ENCODE peak calls at places on chromosomes 4 and X, in six cellular contexts. D is iPS DF 6.9; V is heart right ventricle; W is upper lobe of right lung; T is effector memory CD4-positive, alpha-beta T cell; G is AG04450. Z is an unnamed sample.

GRCh38 chrX:128728943-128729342 is 676.7 kb upstream of the ACTRT1 start:
- DNase-seq in D (no peak), V (no peak), W (no peak), T (no peak), G (no peak), Z (no peak)

GRCh38 chr4:11427201-11427996 is 1.3 kb downstream of the HS3ST1 start:
- DNase-seq in D (no peak), V (no peak), W (no peak), T (no peak), G (no peak), Z (no peak)

GRCh38 chr4:65825121-65825520 is 154.8 kb upstream of the EPHA5 start:
- DNase-seq in D (no peak), V (no peak), W (no peak), T (no peak), G (no peak), Z (no peak)

GRCh38 chrX:126170715-126171114 is 4.6 kb upstream of the DCAF12L2 start:
- DNase-seq in D (no peak), V (no peak), W (no peak), T (no peak), G (no peak), Z (no peak)

GRCh38 chr4:42488114-42488513 is 90.8 kb downstream of the SHISA3 start:
- DNase-seq in D (no peak), V (no peak), W (no peak), T (no peak), G (no peak), Z (no peak)

GRCh38 chrX:45888518-45888917 is 656.7 kb downstream of the ZNF674 start:
- DNase-seq in D (no peak), V (no peak), W (no peak), T (no peak), G (no peak), Z (no peak)

GRCh38 chr4:77074961-77075855 is 581 bp downstream of the CCNI start:
- DNase-seq in D (no peak), V (peak; percentile 86), W (peak; percentile 90), T (peak; percentile 70), G (no peak), Z (no peak)

GRCh38 chr4:25386926-25387325 is 9.9 kb downstream of the ANAPC4 start:
- DNase-seq in D (no peak), V (no peak), W (no peak), T (no peak), G (no peak), Z (no peak)

GRCh38 chr4:102606261-102606660 is 105.1 kb downstream of the NFKB1 start:
- DNase-seq in D (no peak), V (no peak), W (no peak), T (no peak), G (no peak), Z (no peak)

GRCh38 chr4:82899339-82899738 is 1.2 kb upstream of the THAP9 start:
- DNase-seq in D (no peak), V (no peak), W (no peak), T (no peak), G (no peak), Z (no peak)

GRCh38 chrX:118847676-118848075 is 24.1 kb downstream of the ZCCHC12 start:
- DNase-seq in D (no peak), V (peak; percentile 12), W (no peak), T (no peak), G (no peak), Z (no peak)

GRCh38 chrX:17183566-17183965 is 191.4 kb upstream of the NHS start:
- DNase-seq in D (no peak), V (no peak), W (no peak), T (no peak), G (no peak), Z (no peak)

GRCh38 chr4:61294001-61294400 is 93.9 kb downstream of the ADGRL3 start:
- DNase-seq in D (no peak), V (no peak), W (no peak), T (no peak), G (no peak), Z (no peak)

GRCh38 chr4:10299601-10300000 is 157.6 kb downstream of the ZNF518B start:
- DNase-seq in D (no peak), V (no peak), W (no peak), T (no peak), G (no peak), Z (peak; percentile 34)

GRCh38 chr4:74004668-74005067 is 6.2 kb upstream of the CXCL5 start:
- DNase-seq in D (no peak), V (no peak), W (no peak), T (no peak), G (no peak), Z (no peak)

GRCh38 chr4:36256398-36256828 is 12.1 kb upstream of the ARAP2 start:
- DNase-seq in D (no peak), V (peak; percentile 32), W (no peak), T (no peak), G (no peak), Z (no peak)

GRCh38 chr4:102388636-102389035 is 43.4 kb upstream of the SLC39A8 start:
- DNase-seq in D (no peak), V (no peak), W (no peak), T (no peak), G (no peak), Z (no peak)

GRCh38 chr4:113575391-113575790 is 186.1 kb downstream of the CAMK2D start:
- DNase-seq in D (no peak), V (no peak), W (no peak), T (no peak), G (no peak), Z (no peak)

GRCh38 chr4:76306882-76307669 is 543 bp downstream of the STBD1 start:
- DNase-seq in D (peak; percentile 13), V (peak; percentile 46), W (peak; percentile 81), T (no peak), G (no peak), Z (no peak)

GRCh38 chrX:7334253-7334935 is 186.4 kb upstream of the PUDP start:
- DNase-seq in D (no peak), V (no peak), W (no peak), T (no peak), G (peak; percentile 55), Z (peak; percentile 82)

GRCh38 chr4:177242651-177243296 is 66.9 kb upstream of the NEIL3 start:
- DNase-seq in D (no peak), V (no peak), W (no peak), T (no peak), G (no peak), Z (no peak)

GRCh38 chr4:182715548-182715947 is 201.6 kb downstream of the DCTD start:
- DNase-seq in D (no peak), V (no peak), W (no peak), T (no peak), G (no peak), Z (no peak)

GRCh38 chr4:76532810-76533209 is 97.8 kb downstream of the SHROOM3 start:
- DNase-seq in D (no peak), V (no peak), W (no peak), T (no peak), G (no peak), Z (no peak)

GRCh38 chr4:177302371-177303100 is 7.1 kb upstream of the NEIL3 start:
- DNase-seq in D (no peak), V (no peak), W (no peak), T (no peak), G (no peak), Z (no peak)

GRCh38 chr4:26780524-26780923 is 80.1 kb upstream of the STIM2 start:
- DNase-seq in D (no peak), V (no peak), W (no peak), T (no peak), G (no peak), Z (no peak)

GRCh38 chr4:122747068-122747467 is 14.6 kb downstream of the BBS12 start:
- DNase-seq in D (no peak), V (no peak), W (no peak), T (no peak), G (no peak), Z (no peak)

GRCh38 chrX:93404121-93404520 is 269.3 kb downstream of the NAP1L3 start:
- DNase-seq in D (no peak), V (no peak), W (no peak), T (no peak), G (no peak), Z (no peak)

GRCh38 chrX:131677655-131678628 is 134.1 kb downstream of the OR13H1 start:
- DNase-seq in D (peak; percentile 20), V (no peak), W (peak; percentile 64), T (no peak), G (no peak), Z (no peak)

GRCh38 chr4:22515145-22515887 is 550 bp downstream of the ADGRA3 start:
- DNase-seq in D (no peak), V (peak; percentile 63), W (peak; percentile 81), T (no peak), G (no peak), Z (no peak)

GRCh38 chrX:27619975-27620374 is 29.8 kb downstream of the DCAF8L2 start:
- DNase-seq in D (peak; percentile 0), V (no peak), W (no peak), T (no peak), G (no peak), Z (no peak)

GRCh38 chr4:24521544-24521943 is 62.8 kb downstream of the DHX15 start:
- DNase-seq in D (no peak), V (no peak), W (no peak), T (no peak), G (no peak), Z (no peak)

GRCh38 chr4:13536607-13537006 is 7.7 kb downstream of the NKX3-2 start:
- DNase-seq in D (no peak), V (no peak), W (no peak), T (no peak), G (no peak), Z (no peak)

GRCh38 chr4:75513529-75514130 is 573 bp downstream of the RCHY1 start:
- DNase-seq in D (no peak), V (no peak), W (no peak), T (no peak), G (no peak), Z (no peak)

GRCh38 chr4:4603592-4603991 is 61.7 kb upstream of the STX18 start:
- DNase-seq in D (no peak), V (no peak), W (no peak), T (no peak), G (no peak), Z (no peak)

GRCh38 chrX:110004210-110004609 is 1.3 kb downstream of the TMEM164 start:
- DNase-seq in D (no peak), V (peak; percentile 13), W (peak; percentile 75), T (no peak), G (no peak), Z (no peak)

GRCh38 chrX:12891167-12891566 is 15.3 kb upstream of the TLR8 start:
- DNase-seq in D (no peak), V (no peak), W (no peak), T (no peak), G (no peak), Z (no peak)
- H3K4me3 ChIP-seq in D (no peak overlapping the region), V (no peak overlapping the region), W (no peak overlapping the region), T (no peak overlapping the region), G (no peak overlapping the region), Z (no peak overlapping the region)

GRCh38 chr4:984336-985054 is 2.3 kb upstream of the IDUA start:
- DNase-seq in D (no peak), V (no peak), W (no peak), T (no peak), G (no peak), Z (no peak)
- H3K4me3 ChIP-seq in D (no peak overlapping the region), V (peak overlapping the region; percentile 37), W (peak overlapping the region; percentile 28), T (peak overlapping the region; percentile 55), G (no peak overlapping the region), Z (peak overlapping the region; percentile 24)

GRCh38 chr4:41257901-41258300 is 1.2 kb downstream of the UCHL1 start:
- DNase-seq in D (no peak), V (no peak), W (no peak), T (no peak), G (no peak), Z (no peak)
- H3K4me3 ChIP-seq in D (peak overlapping the region; percentile 71), V (peak overlapping the region; percentile 61), W (peak overlapping the region; percentile 54), T (no peak overlapping the region), G (peak overlapping the region; percentile 90), Z (peak overlapping the region; percentile 88)

GRCh38 chrX:151517421-151517820 is 46.1 kb upstream of the PASD1 start:
- DNase-seq in D (no peak), V (no peak), W (no peak), T (no peak), G (no peak), Z (no peak)
- H3K4me3 ChIP-seq in D (no peak overlapping the region), V (no peak overlapping the region), W (no peak overlapping the region), T (no peak overlapping the region), G (no peak overlapping the region), Z (no peak overlapping the region)